ENCODE peak calls at places on chromosome 16, in five cellular contexts. T is naive thymus-derived CD8-positive, alpha-beta T cell; C is HuH-7.5; S is amniotic epithelial cell; Z is NCI-H1417. L is an unnamed sample.

GRCh38 chr16:81737885-81738536 is 41.1 kb upstream of the PLCG2 start:
- DNase-seq in Z (peak), T (peak), C (peak), S (peak), L (peak)

GRCh38 chr16:80433617-80434016 is 107.2 kb upstream of the DYNLRB2 start:
- DNase-seq in Z (no peak), S (no peak), T (no peak), C (no peak), L (no peak)

GRCh38 chr16:68300736-68301459 is 9.8 kb downstream of the SLC7A6OS start:
- DNase-seq in C (no peak), S (peak), T (no peak), Z (no peak), L (no peak)

GRCh38 chr16:58684001-58684353 is 593 bp downstream of the SLC38A7 start:
- DNase-seq in Z (peak), S (peak), C (no peak), T (no peak), L (no peak)

GRCh38 chr16:47110939-47111338 is 32.8 kb downstream of the NETO2 start:
- DNase-seq in C (no peak), Z (no peak), T (no peak), S (peak), L (no peak)

GRCh38 chr16:77674888-77675287 is 47.4 kb upstream of the NUDT7 start:
- DNase-seq in T (no peak), C (no peak), S (peak), Z (peak), L (no peak)

GRCh38 chr16:85202631-85203461 is 90.6 kb upstream of the CIBAR2 start:
- DNase-seq in S (peak), T (no peak), C (no peak), Z (peak), L (no peak)

GRCh38 chr16:30122621-30123160 is 329 bp downstream of the MAPK3 start:
- DNase-seq in Z (peak), C (no peak), T (peak), S (no peak), L (no peak)

GRCh38 chr16:71426069-71426879 is 15.6 kb downstream of the TLE7 start:
- DNase-seq in T (peak), S (peak), C (peak), Z (peak), L (no peak)

GRCh38 chr16:47625115-47625567 is 164.0 kb downstream of the PHKB start:
- DNase-seq in C (no peak), S (no peak), Z (no peak), T (no peak), L (no peak)

GRCh38 chr16:67441289-67441753 is 10.4 kb downstream of the HSD11B2 start:
- DNase-seq in C (no peak), T (no peak), Z (peak), S (no peak), L (no peak)

GRCh38 chr16:31487720-31488629 is 5.1 kb downstream of the SLC5A2 start:
- DNase-seq in S (peak), T (peak), C (peak), Z (peak), L (peak)

GRCh38 chr16:67504190-67505021 is 21.1 kb upstream of the AGRP start:
- DNase-seq in C (no peak), T (no peak), S (no peak), Z (peak), L (peak)

GRCh38 chr16:80671281-80671849 is 130.6 kb downstream of the DYNLRB2 start:
- DNase-seq in Z (no peak), C (no peak), S (no peak), T (no peak), L (no peak)

GRCh38 chr16:57480127-57480753 is 6.1 kb downstream of the DOK4 start:
- DNase-seq in C (peak), Z (no peak), T (no peak), S (peak), L (no peak)

GRCh38 chr16:27432600-27432957 is 30.6 kb downstream of the IL21R start:
- DNase-seq in T (no peak), Z (no peak), C (no peak), S (peak), L (no peak)

GRCh38 chr16:77195411-77195810 is 3.8 kb upstream of the SYCE1L start:
- DNase-seq in T (no peak), C (no peak), Z (no peak), S (no peak), L (no peak)

GRCh38 chr16:66619534-66620418 is 15.3 kb downstream of the CMTM3 start:
- DNase-seq in C (no peak), Z (no peak), T (no peak), S (peak), L (no peak)

GRCh38 chr16:48590476-48590875 is 19.5 kb downstream of the N4BP1 start:
- DNase-seq in S (no peak), T (no peak), C (no peak), Z (no peak), L (no peak)

GRCh38 chr16:77564791-77565390 is 130.1 kb upstream of the ADAMTS18 start:
- DNase-seq in C (no peak), S (peak), T (no peak), Z (no peak), L (no peak)